ENCODE peak calls at places on chromosome 2, in eight cellular contexts. N, Y, O, I, L, R, V and U are unnamed samples.

GRCh38 chr2:27117995-27118524 is 868 bp downstream of the CGREF1 start:
- DNase-seq in N (no peak), Y (no peak), O (peak), I (no peak), L (no peak), R (no peak), V (no peak), U (no peak)

GRCh38 chr2:168090366-168091019 is 156.9 kb downstream of the STK39 start:
- DNase-seq in N (no peak), Y (no peak), O (no peak), I (peak), L (no peak), R (no peak), V (peak), U (no peak)

GRCh38 chr2:71813315-71813714 is 334.3 kb downstream of the CYP26B1 start:
- DNase-seq in N (no peak), Y (no peak), O (no peak), I (no peak), L (no peak), R (no peak), V (no peak), U (no peak)

GRCh38 chr2:19574788-19575260 is 216.4 kb upstream of the OSR1 start:
- DNase-seq in N (peak), Y (no peak), O (peak), I (no peak), L (no peak), R (peak), V (no peak), U (peak)

GRCh38 chr2:152546230-152546837 is 170.9 kb downstream of the PRPF40A start:
- DNase-seq in N (no peak), Y (no peak), O (no peak), I (no peak), L (no peak), R (no peak), V (no peak), U (peak)

GRCh38 chr2:181886192-181886591 is 5.3 kb upstream of the ITPRID2 start:
- DNase-seq in N (no peak), Y (peak), O (peak), I (no peak), L (no peak), R (no peak), V (no peak), U (no peak)

GRCh38 chr2:240604939-240605716 is 18.6 kb downstream of the CAPN10 start:
- DNase-seq in N (no peak), Y (no peak), O (no peak), I (no peak), L (no peak), R (no peak), V (no peak), U (peak)

GRCh38 chr2:241950878-241951331 is 81.4 kb downstream of the RTP5 start:
- DNase-seq in N (peak), Y (peak), O (peak), I (peak), L (peak), R (peak), V (peak), U (peak)

GRCh38 chr2:54574107-54574859 is 118.2 kb downstream of the SPTBN1 start:
- DNase-seq in N (no peak), Y (peak), O (peak), I (peak), L (no peak), R (no peak), V (no peak), U (peak)

GRCh38 chr2:108988796-108989713 is at the start of gene EDAR:
- DNase-seq in N (peak), Y (peak), O (peak), I (peak), L (peak), R (peak), V (peak), U (peak)

GRCh38 chr2:124347209-124347608 is 322.1 kb downstream of the CNTNAP5 start:
- DNase-seq in N (peak), Y (no peak), O (no peak), I (no peak), L (no peak), R (no peak), V (no peak), U (no peak)

GRCh38 chr2:40113997-40114396 is 334.9 kb upstream of the THUMPD2 start:
- DNase-seq in N (no peak), Y (no peak), O (no peak), I (no peak), L (no peak), R (no peak), V (no peak), U (no peak)

GRCh38 chr2:164841719-164842623 is at the start of gene COBLL1:
- DNase-seq in N (peak), Y (peak), O (peak), I (peak), L (peak), R (peak), V (peak), U (peak)

GRCh38 chr2:45882707-45883106 is 231.2 kb downstream of the PRKCE start:
- DNase-seq in N (no peak), Y (no peak), O (peak), I (no peak), L (no peak), R (no peak), V (no peak), U (peak)

GRCh38 chr2:18639756-18640453 is 50.5 kb upstream of the NT5C1B start:
- DNase-seq in N (no peak), Y (peak), O (no peak), I (no peak), L (no peak), R (no peak), V (no peak), U (peak)

GRCh38 chr2:58204195-58204959 is 36.7 kb downstream of the FANCL start:
- DNase-seq in N (no peak), Y (peak), O (no peak), I (no peak), L (no peak), R (no peak), V (no peak), U (no peak)

GRCh38 chr2:216315817-216316603 is 56.3 kb downstream of the MARCHF4 start:
- DNase-seq in N (peak), Y (peak), O (peak), I (no peak), L (peak), R (peak), V (no peak), U (peak)

GRCh38 chr2:120715356-120715755 is 20.3 kb upstream of the GLI2 start:
- DNase-seq in N (no peak), Y (no peak), O (peak), I (no peak), L (no peak), R (no peak), V (no peak), U (no peak)

GRCh38 chr2:38073211-38074005 is 2.5 kb downstream of the CYP1B1 start:
- DNase-seq in N (peak), Y (peak), O (no peak), I (no peak), L (no peak), R (peak), V (no peak), U (no peak)

GRCh38 chr2:169047253-169048250 is 16.4 kb upstream of the ABCB11 start:
- DNase-seq in N (no peak), Y (no peak), O (no peak), I (no peak), L (no peak), R (no peak), V (no peak), U (no peak)

GRCh38 chr2:222950886-222951285 is 90.0 kb downstream of the ACSL3 start:
- DNase-seq in N (no peak), Y (peak), O (peak), I (no peak), L (no peak), R (no peak), V (no peak), U (peak)

GRCh38 chr2:205755923-205756322 is 73.6 kb downstream of the NRP2 start:
- DNase-seq in N (no peak), Y (no peak), O (peak), I (no peak), L (no peak), R (no peak), V (no peak), U (no peak)

GRCh38 chr2:23434721-23435121 is 49.7 kb downstream of the KLHL29 start:
- DNase-seq in N (no peak), Y (no peak), O (peak), I (no peak), L (no peak), R (no peak), V (no peak), U (no peak)

GRCh38 chr2:121648611-121649401 is 456 bp downstream of the CLASP1 start:
- DNase-seq in N (peak), Y (peak), O (peak), I (peak), L (no peak), R (peak), V (peak), U (peak)

GRCh38 chr2:237262838-237263771 is 150.9 kb downstream of the COL6A3 start:
- DNase-seq in N (no peak), Y (peak), O (peak), I (no peak), L (no peak), R (no peak), V (no peak), U (no peak)

GRCh38 chr2:237235383-237236095 is 149.8 kb downstream of the COPS8 start:
- DNase-seq in N (no peak), Y (peak), O (peak), I (no peak), L (no peak), R (no peak), V (no peak), U (peak)

GRCh38 chr2:158725496-158725895 is 69.6 kb upstream of the DAPL1 start:
- DNase-seq in N (peak), Y (peak), O (no peak), I (no peak), L (no peak), R (no peak), V (no peak), U (peak)
- TF ChIP-seq EZH2phosphoT487 in N (no peak), Y (no peak), O (no peak), I (no peak), L (no peak), R (no peak), V (no peak), U (no peak)

GRCh38 chr2:217688494-217688893 is 314.3 kb downstream of the TNS1 start:
- DNase-seq in N (no peak), Y (no peak), O (no peak), I (no peak), L (no peak), R (no peak), V (peak), U (no peak)
- H3K27ac ChIP-seq in N (no peak), Y (no peak), O (no peak), I (no peak), L (no peak), R (no peak), V (no peak), U (no peak)

GRCh38 chr2:14720319-14720718 is 87.8 kb downstream of the LRATD1 start:
- DNase-seq in N (no peak), Y (peak), O (peak), I (no peak), L (no peak), R (no peak), V (no peak), U (no peak)
- TF ChIP-seq EZH2phosphoT487 in N (no peak), Y (no peak), O (no peak), I (no peak), L (no peak), R (no peak), V (no peak), U (no peak)

DNA sequence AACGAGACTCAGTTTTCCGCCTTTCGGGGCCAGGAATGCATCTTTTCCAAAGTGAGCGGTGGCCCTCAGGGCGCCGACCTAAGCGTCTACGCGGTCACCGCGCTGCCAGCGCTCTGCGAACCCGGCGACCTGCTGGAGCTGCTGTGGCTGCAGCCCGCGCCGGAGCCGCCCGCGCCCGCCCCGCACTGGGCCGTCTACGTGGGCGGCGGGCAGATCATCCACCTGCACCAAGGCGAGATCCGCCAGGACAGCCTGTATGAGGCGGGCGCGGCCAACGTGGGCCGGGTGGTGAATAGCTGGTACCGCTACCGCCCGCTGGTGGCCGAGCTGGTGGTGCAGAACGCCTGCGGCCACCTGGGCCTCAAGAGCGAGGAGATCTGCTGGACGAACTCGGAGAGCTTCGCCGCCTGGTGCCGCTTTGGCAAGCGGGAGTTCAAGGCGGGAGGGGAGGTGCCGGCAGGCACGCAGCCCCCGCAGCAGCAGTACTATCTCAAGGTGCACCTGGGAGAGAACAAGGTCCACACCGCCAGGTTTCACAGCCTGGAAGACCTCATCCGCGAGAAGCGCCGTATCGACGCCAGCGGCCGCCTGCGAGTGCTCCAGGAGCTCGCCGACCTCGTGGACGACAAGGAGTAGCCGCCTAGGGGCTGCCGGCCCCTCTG is 1.8 kb downstream of the LRATD1 start:
- DNase-seq in N (peak), Y (peak), O (peak), I (no peak), L (no peak), R (peak), V (peak), U (peak)
- H3K27ac ChIP-seq in N (no peak), Y (peak), O (no peak), I (no peak), L (no peak), R (no peak), V (no peak), U (peak)

GRCh38 chr2:195027947-195028346 is 629.1 kb upstream of the SLC39A10 start:
- DNase-seq in N (peak), Y (no peak), O (no peak), I (no peak), L (no peak), R (peak), V (no peak), U (no peak)
- TF ChIP-seq EZH2phosphoT487 in N (no peak), Y (no peak), O (no peak), I (no peak), L (no peak), R (no peak), V (no peak), U (no peak)

GRCh38 chr2:8216397-8216796 is 465.5 kb upstream of the ID2 start:
- DNase-seq in N (no peak), Y (no peak), O (peak), I (no peak), L (no peak), R (no peak), V (no peak), U (no peak)
- H3K27ac ChIP-seq in N (no peak), Y (no peak), O (no peak), I (no peak), L (no peak), R (peak), V (no peak), U (no peak)

DNA sequence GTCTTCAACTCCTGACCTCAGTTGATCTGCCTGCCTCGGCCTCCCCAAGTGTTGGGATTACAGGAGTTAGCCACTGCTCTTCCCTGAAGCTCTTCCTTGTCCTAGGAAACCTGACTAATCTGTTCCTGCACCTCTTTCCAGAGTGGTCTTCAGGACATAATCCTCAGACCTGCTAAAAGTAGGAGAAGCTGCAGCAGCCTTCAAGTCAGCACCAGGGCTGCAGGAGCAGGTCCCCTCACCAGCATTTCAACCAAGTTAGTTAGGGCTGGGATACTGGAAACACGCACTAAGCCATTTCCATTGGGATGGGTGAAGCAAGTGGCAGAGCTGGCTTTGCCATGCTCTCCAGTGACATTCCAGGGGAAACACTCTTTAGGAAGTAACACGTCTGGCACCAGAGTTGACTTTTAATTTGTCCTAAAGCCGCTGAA is 9.9 kb downstream of the NCL start:
- DNase-seq in N (no peak), Y (no peak), O (no peak), I (no peak), L (no peak), R (no peak), V (no peak), U (no peak)
- TF ChIP-seq EZH2phosphoT487 in N (no peak), Y (no peak), O (no peak), I (no peak), L (no peak), R (no peak), V (no peak), U (no peak)

GRCh38 chr2:43082111-43082877 is 144.1 kb downstream of the ZFP36L2 start:
- DNase-seq in N (no peak), Y (peak), O (peak), I (no peak), L (no peak), R (no peak), V (no peak), U (peak)
- H3K27ac ChIP-seq in N (no peak), Y (peak), O (peak), I (no peak), L (no peak), R (no peak), V (no peak), U (peak)

GRCh38 chr2:189576361-189576760 is 4.2 kb downstream of the SLC40A1 start:
- DNase-seq in N (no peak), Y (no peak), O (no peak), I (no peak), L (no peak), R (no peak), V (no peak), U (no peak)
- TF ChIP-seq EZH2phosphoT487 in N (no peak), Y (no peak), O (no peak), I (no peak), L (no peak), R (no peak), V (no peak), U (no peak)